ENCODE peak calls at places on chromosomes 2 and 18, in four cellular contexts. U, F, Q and O are unnamed samples.
A peak's percentile ranks its signal among the peaks of the same experiment; 100 is the strongest.

GRCh38 chr18:56044239-56044638 is 456.2 kb upstream of the TCF4 start:
- DNase-seq in U (no peak), F (no peak), Q (no peak), O (no peak)

GRCh38 chr2:241211276-241211675 is 22.8 kb downstream of the ANO7 start:
- DNase-seq in U (no peak), F (no peak), Q (no peak), O (no peak)

GRCh38 chr2:150591901-150592300 is 104.4 kb upstream of the RND3 start:
- DNase-seq in U (no peak), F (no peak), Q (no peak), O (no peak)

GRCh38 chr2:12674644-12675328 is 42.0 kb upstream of the TRIB2 start:
- DNase-seq in U (no peak), F (no peak), Q (no peak), O (no peak)

GRCh38 chr2:181857471-181857870 is 34.1 kb upstream of the ITPRID2 start:
- DNase-seq in U (no peak), F (no peak), Q (no peak), O (no peak)

GRCh38 chr2:10575566-10576300 is 114.0 kb downstream of the NOL10 start:
- DNase-seq in U (no peak), F (no peak), Q (no peak), O (no peak)

GRCh38 chr2:8511868-8512612 is 169.8 kb upstream of the ID2 start:
- DNase-seq in U (peak; percentile 23), F (no peak), Q (no peak), O (no peak)

GRCh38 chr18:5966514-5966913 is 71.2 kb upstream of the TMEM200C start:
- DNase-seq in U (no peak), F (no peak), Q (no peak), O (no peak)

GRCh38 chr2:109185801-109186570 is 57.0 kb downstream of the SH3RF3 start:
- DNase-seq in U (no peak), F (no peak), Q (no peak), O (no peak)

GRCh38 chr18:13264091-13264777 is 45.7 kb downstream of the LDLRAD4 start:
- DNase-seq in U (no peak), F (no peak), Q (no peak), O (no peak)

GRCh38 chr18:80196528-80197320 is 50.6 kb downstream of the PARD6G start:
- DNase-seq in U (no peak), F (no peak), Q (no peak), O (no peak)

GRCh38 chr2:69645026-69645425 is 1.5 kb upstream of the AAK1 start:
- DNase-seq in U (peak; percentile 41), F (no peak), Q (no peak), O (no peak)

GRCh38 chr2:96090527-96090926 is 25.8 kb downstream of the ADRA2B start:
- DNase-seq in U (no peak), F (no peak), Q (no peak), O (no peak)

GRCh38 chr2:224816816-224817215 is 100.7 kb upstream of the CCDC195 start:
- DNase-seq in U (no peak), F (no peak), Q (no peak), O (no peak)

GRCh38 chr2:154698789-154699559 is 479 bp downstream of the KCNJ3 start:
- DNase-seq in U (no peak), F (no peak), Q (no peak), O (no peak)

GRCh38 chr2:230898661-230899091 is 26.4 kb downstream of the GPR55 start:
- DNase-seq in U (no peak), F (no peak), Q (no peak), O (no peak)

GRCh38 chr2:162938387-162938786 is 99.8 kb upstream of the KCNH7 start:
- DNase-seq in U (no peak), F (no peak), Q (no peak), O (no peak)

GRCh38 chr2:72927619-72928537 is 10.6 kb downstream of the EMX1 start:
- DNase-seq in U (no peak), F (no peak), Q (no peak), O (no peak)

GRCh38 chr2:56123538-56123937 is 60.3 kb upstream of the CCDC85A start:
- DNase-seq in U (no peak), F (no peak), Q (no peak), O (no peak)

GRCh38 chr2:102144128-102144527 is 1.6 kb downstream of the IL1R1 start:
- DNase-seq in U (no peak), F (no peak), Q (no peak), O (no peak)

GRCh38 chr2:32553829-32554432 is 73.9 kb upstream of the TTC27 start:
- DNase-seq in U (peak; percentile 51), F (peak; percentile 22), Q (peak; percentile 19), O (peak; percentile 11)

GRCh38 chr18:13494879-13495465 is 231.4 kb downstream of the FAM210A start:
- DNase-seq in U (no peak), F (no peak), Q (no peak), O (no peak)

GRCh38 chr2:37568565-37568964 is 102.9 kb downstream of the CDC42EP3 start:
- DNase-seq in U (peak; percentile 32), F (no peak), Q (no peak), O (no peak)

GRCh38 chr18:54222922-54223567 is 1.4 kb downstream of the MBD2 start:
- DNase-seq in U (no peak), F (no peak), Q (peak; percentile 78), O (no peak)

GRCh38 chr2:188319845-188320244 is 28.2 kb downstream of the GULP1 start:
- DNase-seq in U (no peak), F (no peak), Q (no peak), O (no peak)

GRCh38 chr2:101820519-101820918 is 123.0 kb downstream of the MAP4K4 start:
- DNase-seq in U (peak; percentile 35), F (no peak), Q (no peak), O (no peak)

GRCh38 chr2:187312734-187313282 is 135.2 kb downstream of the CALCRL start:
- DNase-seq in U (no peak), F (no peak), Q (no peak), O (no peak)

GRCh38 chr2:10504994-10505820 is 57.1 kb upstream of the ODC1 start:
- DNase-seq in U (no peak), F (no peak), Q (no peak), O (no peak)

GRCh38 chr2:95056044-95056443 is 30.5 kb downstream of the MAL start:
- DNase-seq in U (no peak), F (no peak), Q (no peak), O (no peak)

GRCh38 chr2:167271941-167272340 is 383.7 kb downstream of the XIRP2 start:
- DNase-seq in U (no peak), F (no peak), Q (no peak), O (no peak)

GRCh38 chr2:79040967-79041582 is 15.6 kb downstream of the REG3G start:
- DNase-seq in U (peak; percentile 7), F (no peak), Q (no peak), O (no peak)

GRCh38 chr2:233976690-233977294 is 59.6 kb downstream of the TRPM8 start:
- DNase-seq in U (no peak), F (no peak), Q (peak; percentile 9), O (no peak)

GRCh38 chr2:148816176-148816575 is 58.9 kb upstream of the KIF5C start:
- DNase-seq in U (no peak), F (no peak), Q (no peak), O (no peak)

GRCh38 chr2:70725505-70725904 is 42.5 kb downstream of the ADD2 start:
- DNase-seq in U (no peak), F (no peak), Q (no peak), O (no peak)
- TF ChIP-seq SPI1 in U (no peak), F (no peak), Q (no peak), O (no peak)

GRCh38 chr2:152920846-152921245 is 202.4 kb downstream of the ARL6IP6 start:
- DNase-seq in U (no peak), F (no peak), Q (no peak), O (no peak)
- TF ChIP-seq SPI1 in U (no peak), F (no peak), Q (no peak), O (no peak)

GRCh38 chr18:7568426-7568825 is 1.3 kb downstream of the PTPRM start:
- DNase-seq in U (no peak), F (no peak), Q (no peak), O (no peak)
- TF ChIP-seq SPI1 in U (no peak), F (no peak), Q (no peak), O (no peak)

DNA sequence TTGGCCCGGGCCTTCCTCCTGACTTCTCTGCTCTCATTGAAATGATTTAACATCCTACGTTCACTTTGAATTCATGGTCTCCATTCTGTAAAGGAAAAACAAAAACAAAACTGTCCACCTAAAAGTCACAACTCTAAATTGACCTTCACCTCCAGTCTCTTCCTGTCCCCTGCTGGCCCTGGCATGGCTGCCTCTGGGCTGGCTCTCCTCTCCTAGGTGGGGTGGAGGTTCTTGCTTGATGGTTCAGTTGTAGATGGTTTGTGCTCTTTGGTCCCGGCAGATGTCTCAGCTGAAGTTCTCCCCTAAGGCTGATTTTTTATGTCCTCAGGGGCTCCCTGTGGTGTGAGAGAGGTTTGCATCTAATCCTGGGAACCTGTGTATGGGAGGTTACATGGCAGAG is 121.1 kb downstream of the ACKR3 start:
- DNase-seq in U (no peak), F (no peak), Q (no peak), O (no peak)
- TF ChIP-seq SPI1 in U (no peak), F (no peak), Q (no peak), O (no peak)

DNA sequence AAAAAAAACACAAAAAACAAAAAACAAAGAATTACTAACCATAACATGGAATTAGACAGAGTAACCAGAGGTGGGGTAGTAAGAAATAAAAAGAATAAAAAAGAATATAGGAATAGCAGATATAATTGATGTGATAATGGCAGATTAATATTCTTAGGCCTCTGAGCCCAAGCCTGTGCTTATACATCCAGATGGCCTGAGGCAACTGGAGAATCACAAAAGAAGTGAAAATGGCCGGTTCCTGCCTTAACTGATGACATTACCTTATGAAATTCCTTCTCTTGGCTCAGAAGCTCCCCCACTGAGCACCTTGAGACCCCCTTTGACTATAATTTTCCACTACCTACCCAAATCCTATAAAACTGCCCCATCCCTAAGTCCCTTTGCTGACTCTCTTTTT is 95.1 kb upstream of the MSH6 start:
- DNase-seq in U (no peak), F (no peak), Q (no peak), O (no peak)
- TF ChIP-seq SPI1 in U (no peak), F (no peak), Q (no peak), O (no peak)

DNA sequence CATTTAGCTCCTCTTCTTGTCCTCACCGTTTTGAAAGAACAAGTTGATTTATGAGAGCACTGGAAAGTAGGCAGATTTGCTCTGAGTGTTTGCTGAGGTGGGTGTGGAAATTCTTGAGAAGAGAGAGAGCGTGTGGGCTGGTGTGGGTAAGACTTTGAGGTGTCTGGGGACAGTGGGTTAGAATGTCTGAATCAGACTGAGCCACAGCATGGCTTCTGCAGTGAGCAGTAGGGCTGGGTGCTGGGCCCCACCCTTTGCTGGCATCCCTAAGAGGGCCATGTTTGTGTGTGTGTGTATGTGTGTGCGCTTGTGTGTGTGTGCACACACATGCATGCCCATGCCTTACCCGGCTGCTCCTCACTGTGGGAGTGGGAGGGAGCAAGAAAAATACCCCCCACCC is 63.7 kb downstream of the COPS8 start:
- DNase-seq in U (no peak), F (no peak), Q (no peak), O (no peak)
- TF ChIP-seq SPI1 in U (no peak), F (no peak), Q (no peak), O (no peak)

GRCh38 chr2:214069254-214069653 is 341.6 kb upstream of the VWC2L start:
- DNase-seq in U (no peak), F (no peak), Q (no peak), O (no peak)
- TF ChIP-seq SPI1 in U (no peak), F (no peak), Q (no peak), O (no peak)